ENCODE peak calls at places on chromosomes 6 and 20, in five cellular contexts. Y is nephron progenitor cell; A is pons; G is stimulated activated CD4-positive, alpha-beta T cell treated with anti-CD3 and anti-CD28 coated beads, Interleukin-1b, Interleukin-23, amount 100 ng/mL, for 24 hours; R is AG20443. K is an unnamed sample.

GRCh38 chr6:124755321-124755720 is 206.9 kb upstream of the RNF217 start:
- DNase-seq in Y (no peak), A (no peak), R (no peak), G (no peak), K (no peak)

GRCh38 chr20:14477125-14477524 is 139.7 kb upstream of the FLRT3 start:
- DNase-seq in A (no peak), R (peak), G (no peak), Y (no peak), K (no peak)

GRCh38 chr20:36786246-36786645 is 12.7 kb upstream of the DSN1 start:
- DNase-seq in G (no peak), Y (no peak), R (no peak), A (no peak), K (no peak)

GRCh38 chr20:1952737-1953530 is 40.9 kb downstream of the PDYN start:
- DNase-seq in A (no peak), G (no peak), Y (no peak), R (no peak), K (no peak)

GRCh38 chr20:13301596-13301995 is 80.5 kb downstream of the ISM1 start:
- DNase-seq in G (no peak), Y (no peak), A (no peak), R (peak), K (no peak)

GRCh38 chr6:168956884-168957730 is 296.5 kb downstream of the THBS2 start:
- DNase-seq in A (peak), G (no peak), R (peak), Y (peak), K (peak)

GRCh38 chr20:50130995-50131394 is 18.0 kb upstream of the UBE2V1 start:
- DNase-seq in A (no peak), Y (no peak), G (no peak), R (peak), K (no peak)

GRCh38 chr20:1800180-1800579 is 95.0 kb upstream of the SIRPA start:
- DNase-seq in A (no peak), G (no peak), R (no peak), Y (no peak), K (no peak)

GRCh38 chr20:34542439-34542838 is 16.1 kb upstream of the MAP1LC3A start:
- DNase-seq in Y (no peak), A (no peak), R (no peak), G (no peak), K (no peak)

GRCh38 chr6:161161889-161162624 is 111.8 kb downstream of the AGPAT4 start:
- DNase-seq in Y (no peak), R (peak), G (no peak), A (no peak), K (no peak)

GRCh38 chr6:137875606-137876005 is 8.5 kb downstream of the TNFAIP3 start:
- DNase-seq in A (no peak), G (no peak), Y (no peak), R (no peak), K (no peak)

GRCh38 chr6:43129434-43130194 is 41.5 kb upstream of the SRF start:
- DNase-seq in A (no peak), G (no peak), R (peak), Y (peak), K (peak)

GRCh38 chr20:11118802-11119380 is 445.1 kb upstream of the JAG1 start:
- DNase-seq in Y (no peak), R (no peak), A (no peak), G (no peak), K (no peak)

GRCh38 chr6:79225718-79226117 is 8.8 kb downstream of the HMGN3 start:
- DNase-seq in Y (no peak), R (no peak), G (no peak), A (no peak), K (no peak)

GRCh38 chr20:57801046-57801445 is 91.2 kb upstream of the PMEPA1 start:
- DNase-seq in A (no peak), Y (no peak), R (no peak), G (no peak), K (no peak)

GRCh38 chr6:18861182-18861581 is 474.0 kb downstream of the RNF144B start:
- DNase-seq in G (no peak), A (no peak), R (no peak), Y (no peak), K (no peak)